ENCODE peak calls at places on chromosome 18, in nine cellular contexts. D is CD4-positive, alpha-beta T cell; W is uterus; R is right cardiac atrium; B is aorta; Q is CD8-positive, alpha-beta T cell; L is heart right ventricle; G is CD8-positive, alpha-beta memory T cell; V is lower lobe of right lung. N is an unnamed sample.

GRCh38 chr18:50240083-50240563 is 26.2 kb downstream of the CFAP53 start:
- DNase-seq in D (no peak), W (no peak), R (no peak), B (no peak), Q (no peak), L (no peak), G (no peak), V (no peak), N (no peak)

GRCh38 chr18:55251186-55251995 is 292.1 kb upstream of the CCDC68 start:
- DNase-seq in D (no peak), W (no peak), R (no peak), B (no peak), Q (no peak), L (no peak), G (no peak), V (no peak), N (no peak)

GRCh38 chr18:79950440-79951341 is 762 bp downstream of the SLC66A2 start:
- DNase-seq in D (no peak), W (no peak), R (peak; percentile 78), B (peak; percentile 71), Q (no peak), L (no peak), G (no peak), V (peak; percentile 74), N (peak; percentile 90)

GRCh38 chr18:57084331-57085298 is 62.3 kb upstream of the BOD1L2 start:
- DNase-seq in D (no peak), W (no peak), R (no peak), B (no peak), Q (no peak), L (no peak), G (no peak), V (no peak), N (no peak)

GRCh38 chr18:39909706-39910105 is 2045.3 kb upstream of the PIK3C3 start:
- DNase-seq in D (no peak), W (no peak), R (no peak), B (no peak), Q (no peak), L (no peak), G (no peak), V (no peak), N (no peak)

GRCh38 chr18:45068563-45069191 is 388.0 kb downstream of the SETBP1 start:
- DNase-seq in D (no peak), W (no peak), R (no peak), B (no peak), Q (no peak), L (no peak), G (no peak), V (no peak), N (no peak)

GRCh38 chr18:50151876-50152275 is 43.1 kb downstream of the MYO5B start:
- DNase-seq in D (no peak), W (no peak), R (no peak), B (no peak), Q (no peak), L (no peak), G (no peak), V (no peak), N (no peak)

GRCh38 chr18:9612989-9613388 is 1.4 kb downstream of the PPP4R1 start:
- DNase-seq in D (no peak), W (no peak), R (no peak), B (no peak), Q (no peak), L (no peak), G (no peak), V (no peak), N (no peak)

GRCh38 chr18:27750014-27750413 is 426.9 kb downstream of the CDH2 start:
- DNase-seq in D (no peak), W (no peak), R (no peak), B (no peak), Q (no peak), L (peak; percentile 29), G (no peak), V (no peak), N (no peak)

GRCh38 chr18:75204262-75204977 is 4.5 kb downstream of the PTGR3 start:
- DNase-seq in D (no peak), W (no peak), R (peak; percentile 79), B (no peak), Q (no peak), L (no peak), G (no peak), V (peak; percentile 60), N (no peak)

GRCh38 chr18:3250237-3251107 is 2.9 kb downstream of the MYL12A start:
- DNase-seq in D (no peak), W (no peak), R (no peak), B (no peak), Q (no peak), L (no peak), G (no peak), V (no peak), N (no peak)

GRCh38 chr18:68447286-68447685 is 267.6 kb downstream of the TMX3 start:
- DNase-seq in D (no peak), W (no peak), R (no peak), B (no peak), Q (no peak), L (no peak), G (no peak), V (no peak), N (no peak)

GRCh38 chr18:34222396-34223163 is 2.1 kb downstream of the NOL4 start:
- DNase-seq in D (no peak), W (no peak), R (peak; percentile 35), B (peak; percentile 41), Q (no peak), L (no peak), G (no peak), V (peak; percentile 47), N (peak; percentile 70)
- H3K27me3 ChIP-seq in D (peaks cover 41% of the 10 kb centered on the region), W (no peaks in the 10 kb centered on the region), R (no peaks in the 10 kb centered on the region), B (no peaks in the 10 kb centered on the region), Q (peaks cover 2% of the 10 kb centered on the region), L (no peaks in the 10 kb centered on the region), G (no peaks in the 10 kb centered on the region), V (peaks cover 52% of the 10 kb centered on the region), N (peaks cover 25% of the 10 kb centered on the region)

GRCh38 chr18:47247036-47247832 is 4.2 kb downstream of the SKOR2 start:
- DNase-seq in D (no peak), W (no peak), R (no peak), B (no peak), Q (no peak), L (no peak), G (no peak), V (no peak), N (no peak)
- H3K27me3 ChIP-seq in D (peaks cover 74% of the 10 kb centered on the region), W (peaks cover 7% of the 10 kb centered on the region), R (no peaks in the 10 kb centered on the region), B (no peaks in the 10 kb centered on the region), Q (peaks cover 4% of the 10 kb centered on the region), L (peaks cover 31% of the 10 kb centered on the region), G (peaks cover 21% of the 10 kb centered on the region), V (peaks cover 86% of the 10 kb centered on the region), N (peaks cover 96% of the 10 kb centered on the region)

DNA sequence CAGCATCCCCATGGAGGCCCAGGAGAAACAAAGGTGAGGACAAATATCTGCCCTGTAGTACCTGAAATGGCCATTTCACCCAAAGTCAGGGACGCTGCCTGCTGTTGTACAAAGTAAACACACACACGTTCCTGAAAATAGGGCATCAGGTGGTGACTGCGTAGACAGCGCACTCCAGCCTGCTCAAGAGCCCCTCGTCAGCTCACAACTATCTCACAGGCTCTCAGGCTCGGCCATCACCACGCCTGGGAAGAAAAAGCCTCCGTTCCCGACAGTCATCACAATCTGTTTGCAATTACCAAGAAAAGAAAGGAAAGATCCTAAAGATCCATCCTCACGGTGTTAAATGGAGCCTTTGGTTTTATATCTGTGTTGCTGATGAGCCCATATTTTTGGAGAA is 230.2 kb downstream of the ZNF516 start:
- DNase-seq in D (no peak), W (no peak), R (no peak), B (no peak), Q (no peak), L (no peak), G (no peak), V (no peak), N (no peak)
- H3K27me3 ChIP-seq in D (no peaks in the 10 kb centered on the region), W (no peaks in the 10 kb centered on the region), R (no peaks in the 10 kb centered on the region), B (no peaks in the 10 kb centered on the region), Q (no peaks in the 10 kb centered on the region), L (no peaks in the 10 kb centered on the region), G (no peaks in the 10 kb centered on the region), V (no peaks in the 10 kb centered on the region), N (peaks cover 7% of the 10 kb centered on the region)

DNA sequence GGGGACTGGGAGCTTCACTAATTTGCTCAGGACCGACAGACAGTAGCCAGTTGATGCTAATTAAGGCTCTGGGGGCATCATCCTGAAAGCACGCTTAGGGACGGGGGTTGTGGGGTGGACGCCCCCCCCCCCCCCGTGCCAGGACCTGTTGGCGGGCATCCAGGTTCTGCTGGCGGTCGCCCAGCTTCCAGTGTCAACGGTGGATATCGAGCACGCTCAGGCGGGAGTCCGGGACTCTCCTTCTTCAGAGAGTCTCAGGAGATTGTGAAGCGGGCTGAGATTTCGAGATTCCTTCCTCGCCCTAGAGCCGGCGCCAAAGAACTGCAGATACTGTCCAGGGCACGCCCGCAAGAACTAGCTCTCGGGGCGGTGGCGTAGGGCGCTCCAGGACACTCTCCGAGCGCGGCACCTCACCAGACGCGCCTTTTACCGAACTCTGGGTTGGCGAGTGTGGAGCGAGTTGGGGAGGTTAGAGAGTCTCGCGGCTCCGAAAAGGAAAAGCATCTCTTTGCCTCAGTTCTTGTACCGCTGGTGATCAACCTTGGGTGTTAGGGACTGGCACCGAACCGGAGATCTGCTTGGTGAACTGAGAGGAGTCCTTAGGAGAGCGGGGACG is 5.6 kb downstream of the RAX start:
- DNase-seq in D (no peak), W (no peak), R (no peak), B (no peak), Q (no peak), L (no peak), G (no peak), V (no peak), N (peak; percentile 41)
- H3K27me3 ChIP-seq in D (peaks cover 95% of the 10 kb centered on the region), W (peaks cover 30% of the 10 kb centered on the region), R (peaks cover 2% of the 10 kb centered on the region), B (peaks cover 1% of the 10 kb centered on the region), Q (peaks cover 29% of the 10 kb centered on the region), L (peaks cover 43% of the 10 kb centered on the region), G (peaks cover 41% of the 10 kb centered on the region), V (peaks cover 96% of the 10 kb centered on the region), N (peaks cover 100% of the 10 kb centered on the region)

DNA sequence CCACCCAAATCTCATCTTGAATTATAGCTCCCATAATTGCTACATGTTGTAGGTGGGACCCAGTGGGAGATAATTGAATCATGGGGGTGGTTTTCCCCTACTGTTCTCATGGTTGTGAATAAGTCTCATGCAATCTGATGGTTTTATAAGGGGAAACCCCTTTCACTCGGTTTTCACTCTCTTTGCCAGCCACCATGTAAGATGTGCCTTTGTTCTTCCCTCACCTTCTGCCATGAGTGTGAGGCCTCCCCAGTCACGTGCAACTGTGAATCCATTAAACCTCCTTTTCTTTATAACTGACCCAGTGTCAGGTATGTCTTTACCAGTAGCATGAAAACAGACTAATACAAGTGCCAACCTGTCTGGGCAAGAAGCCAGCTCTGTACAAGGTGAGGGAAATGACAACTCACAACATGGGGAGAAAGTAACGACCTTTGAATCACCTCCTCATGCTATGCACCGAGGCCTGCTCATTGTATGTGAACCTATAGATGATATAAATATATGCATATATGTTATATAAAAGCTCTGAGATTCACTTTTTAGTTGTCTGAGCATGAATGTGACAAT is 162.2 kb downstream of the ALPK2 start:
- DNase-seq in D (no peak), W (no peak), R (no peak), B (no peak), Q (no peak), L (no peak), G (no peak), V (no peak), N (no peak)
- H3K27me3 ChIP-seq in D (no peaks in the 10 kb centered on the region), W (no peaks in the 10 kb centered on the region), R (no peaks in the 10 kb centered on the region), B (no peaks in the 10 kb centered on the region), Q (no peaks in the 10 kb centered on the region), L (no peaks in the 10 kb centered on the region), G (no peaks in the 10 kb centered on the region), V (no peaks in the 10 kb centered on the region), N (no peaks in the 10 kb centered on the region)